ENCODE peak calls at places on chromosome 1, in seven cellular contexts. M is NCI-H2081, I is NCI-H1092, R is NCI-H1694, A is tibial nerve, E is endothelial cell, G is body of pancreas. K is an unnamed sample.

GRCh38 chr1:62234709-62235108 is 40.1 kb downstream of the L1TD1 start:
- DNase-seq in M (no peak), I (no peak), R (no peak), A (no peak), E (no peak), G (no peak), K (no peak)

GRCh38 chr1:110155878-110156522 is 5.7 kb downstream of the SLC6A17 start:
- DNase-seq in M (no peak), I (no peak), R (no peak), A (peak; percentile 58), E (peak; percentile 84), G (peak; percentile 63), K (no peak)

GRCh38 chr1:215568287-215568692 is 1.2 kb downstream of the KCTD3 start:
- DNase-seq in M (peak; percentile 49), I (no peak), R (no peak), A (peak; percentile 37), E (no peak), G (no peak), K (no peak)

GRCh38 chr1:215394084-215394991 is 172.8 kb upstream of the KCTD3 start:
- DNase-seq in M (no peak), I (no peak), R (no peak), A (no peak), E (no peak), G (no peak), K (no peak)

GRCh38 chr1:25710583-25711347 is 89.2 kb upstream of the SELENON start:
- DNase-seq in M (no peak), I (no peak), R (no peak), A (no peak), E (no peak), G (no peak), K (no peak)

GRCh38 chr1:21262282-21263051 is 27.8 kb downstream of the ECE1 start:
- DNase-seq in M (no peak), I (no peak), R (no peak), A (peak; percentile 78), E (no peak), G (peak; percentile 90), K (no peak)

GRCh38 chr1:23590058-23590783 is 30.9 kb upstream of the ID3 start:
- DNase-seq in M (no peak), I (no peak), R (no peak), A (no peak), E (no peak), G (no peak), K (no peak)

GRCh38 chr1:7153464-7153863 is 368.2 kb downstream of the CAMTA1 start:
- DNase-seq in M (no peak), I (no peak), R (no peak), A (no peak), E (no peak), G (no peak), K (no peak)

GRCh38 chr1:161929137-161929536 is 94.5 kb downstream of the OLFML2B start:
- DNase-seq in M (no peak), I (no peak), R (no peak), A (no peak), E (no peak), G (no peak), K (no peak)